ENCODE peak calls at places on chromosomes 5 and 9, in four cellular contexts. G is activated T-cell treated with anti-CD3 and anti-CD28 coated beads, Interleukin-2, amount 50 U/mL, for 72 hours; K is activated CD4-positive, alpha-beta T cell treated with anti-CD3 and anti-CD28 coated beads, Interleukin-2, amount 50 U/mL, for 24 hours; C is sciatic nerve. X is an unnamed sample.

GRCh38 chr5:142153674-142154448 is 45.3 kb downstream of the NDFIP1 start:
- DNase-seq in C (no peak), G (no peak), K (no peak), X (no peak)

GRCh38 chr9:89576404-89576824 is 28.4 kb upstream of the GADD45G start:
- DNase-seq in G (peak), C (no peak), K (no peak), X (no peak)

GRCh38 chr9:106868565-106868964 is 5.6 kb downstream of the ZNF462 start:
- DNase-seq in C (no peak), K (no peak), G (no peak), X (no peak)

GRCh38 chr9:91813261-91813795 is 136.7 kb downstream of the ROR2 start:
- DNase-seq in K (no peak), G (no peak), C (peak), X (no peak)

GRCh38 chr9:81686614-81687520 is 2.5 kb downstream of the TLE1 start:
- DNase-seq in K (no peak), G (peak), C (peak), X (peak)

GRCh38 chr5:115785395-115786009 is 31.0 kb downstream of the CDO1 start:
- DNase-seq in C (no peak), K (no peak), G (no peak), X (no peak)

GRCh38 chr5:72246954-72247442 is 73.0 kb downstream of the MRPS27 start:
- DNase-seq in C (no peak), G (no peak), K (no peak), X (no peak)

GRCh38 chr9:108786756-108787663 is 68.8 kb downstream of the ACTL7B start:
- DNase-seq in K (no peak), G (no peak), C (no peak), X (peak)

GRCh38 chr5:158811350-158811749 is 288.4 kb downstream of the EBF1 start:
- DNase-seq in C (no peak), K (no peak), G (no peak), X (no peak)

GRCh38 chr9:134171316-134172197 is 7.2 kb upstream of the RNU6ATAC start:
- DNase-seq in G (no peak), K (no peak), C (no peak), X (no peak)

GRCh38 chr5:87827561-87827960 is 414.8 kb upstream of the CCNH start:
- DNase-seq in K (no peak), G (no peak), C (no peak), X (no peak)

GRCh38 chr5:9174446-9174845 is 371.4 kb downstream of the SEMA5A start:
- DNase-seq in G (no peak), K (no peak), C (no peak), X (no peak)

GRCh38 chr5:173328896-173329369 is 719 bp upstream of the STC2 start:
- DNase-seq in G (peak), C (no peak), K (no peak), X (peak)

GRCh38 chr5:142725231-142726187 is 39.6 kb upstream of the FGF1 start:
- DNase-seq in K (no peak), G (no peak), C (no peak), X (no peak)

GRCh38 chr5:174751154-174751990 is 27.0 kb downstream of the MSX2 start:
- DNase-seq in C (no peak), G (no peak), K (no peak), X (no peak)

GRCh38 chr5:157506066-157506590 is 46.1 kb downstream of the NIPAL4 start:
- DNase-seq in K (no peak), C (no peak), G (no peak), X (no peak)

GRCh38 chr9:126722252-126722921 is 82.5 kb upstream of the ZBTB43 start:
- DNase-seq in G (peak), C (peak), K (peak), X (peak)

GRCh38 chr5:150409638-150410523 is 2.8 kb downstream of the CD74 start:
- DNase-seq in G (peak), C (peak), K (peak), X (no peak)

X was measured in RWPE2.